ENCODE peak calls at places on chromosome 19, in four cellular contexts. C is upper lobe of left lung, I is body of pancreas, L is GM12878. K is an unnamed sample.

GRCh38 chr19:13195678-13196077 is 45.5 kb downstream of the IER2 start:
- DNase-seq in C (no peak), I (peak), L (no peak), K (no peak)

GRCh38 chr19:17553256-17553655 is 2.2 kb upstream of the COLGALT1 start:
- DNase-seq in C (no peak), I (no peak), L (no peak), K (peak)

GRCh38 chr19:22893855-22894270 is 61.8 kb downstream of the ZNF723 start:
- DNase-seq in C (peak), I (no peak), L (no peak), K (no peak)

GRCh38 chr19:48806518-48806817 is 4.4 kb downstream of the BCAT2 start:
- DNase-seq in C (peak), I (no peak), L (no peak), K (no peak)

GRCh38 chr19:34096020-34096915 is 76.0 kb upstream of the LSM14A start:
- DNase-seq in C (no peak), I (no peak), L (no peak), K (no peak)

GRCh38 chr19:674282-675151 is 1.7 kb upstream of the FSTL3 start:
- DNase-seq in C (peak), I (no peak), L (no peak), K (no peak)

GRCh38 chr19:10003271-10003670 is 7.0 kb downstream of the COL5A3 start:
- DNase-seq in C (no peak), I (no peak), L (no peak), K (no peak)

GRCh38 chr19:11261902-11262839 is at the start of gene DOCK6:
- DNase-seq in C (peak), I (peak), L (no peak), K (no peak)

GRCh38 chr19:51511353-51511752 is 9.8 kb upstream of the SIGLEC12 start:
- DNase-seq in C (no peak), I (no peak), L (no peak), K (no peak)

GRCh38 chr19:15223649-15224371 is 8.4 kb downstream of the EPHX3 start:
- DNase-seq in C (no peak), I (no peak), L (no peak), K (no peak)

GRCh38 chr19:9793051-9793591 is 24.6 kb upstream of the ZNF846 start:
- DNase-seq in C (peak), I (peak), L (no peak), K (peak)

GRCh38 chr19:39246951-39247669 is 1.5 kb downstream of the IFNL4 start:
- DNase-seq in C (peak), I (no peak), L (no peak), K (no peak)

GRCh38 chr19:57829316-57829715 is 783 bp upstream of the ZNF587B start:
- DNase-seq in C (no peak), I (no peak), L (no peak), K (no peak)

GRCh38 chr19:47125669-47125938 is 5.0 kb upstream of the SAE1 start:
- DNase-seq in C (no peak), I (no peak), L (no peak), K (no peak)

GRCh38 chr19:33863436-33863835 is 66.8 kb downstream of the KCTD15 start:
- DNase-seq in C (no peak), I (no peak), L (no peak), K (peak)

GRCh38 chr19:50873056-50873455 is at the start of gene KLK2:
- DNase-seq in C (no peak), I (no peak), L (no peak), K (no peak)

GRCh38 chr19:38319421-38320258 is at the start of gene KCNK6:
- DNase-seq in C (peak), I (peak), L (no peak), K (peak)

GRCh38 chr19:15129856-15130580 is 22.8 kb downstream of the SYDE1 start:
- DNase-seq in C (no peak), I (no peak), L (no peak), K (peak)

GRCh38 chr19:18339703-18340102 is 695 bp upstream of the PGPEP1 start:
- DNase-seq in C (no peak), I (no peak), L (no peak), K (no peak)

GRCh38 chr19:6911523-6911922 is 24.1 kb downstream of the ADGRE1 start:
- DNase-seq in C (no peak), I (no peak), L (no peak), K (no peak)

GRCh38 chr19:482186-483041 is 13.9 kb upstream of the MADCAM1 start:
- DNase-seq in C (no peak), I (no peak), L (no peak), K (no peak)

GRCh38 chr19:6530385-6531162 is at the start of gene TNFSF9:
- DNase-seq in C (peak), I (peak), L (no peak), K (peak)

GRCh38 chr19:3782330-3782729 is 3.9 kb downstream of the MATK start:
- DNase-seq in C (no peak), I (no peak), L (no peak), K (no peak)

GRCh38 chr19:3784607-3785463 is 1.3 kb downstream of the MATK start:
- DNase-seq in C (no peak), I (no peak), L (no peak), K (no peak)

GRCh38 chr19:3783660-3784584 is 2.3 kb downstream of the MATK start:
- DNase-seq in C (peak), I (no peak), L (no peak), K (no peak)

GRCh38 chr19:3781603-3782002 is 4.6 kb downstream of the MATK start:
- DNase-seq in C (no peak), I (no peak), L (no peak), K (no peak)

GRCh38 chr19:3782903-3783302 is 3.3 kb downstream of the MATK start:
- DNase-seq in C (no peak), I (no peak), L (no peak), K (no peak)
- H3K4me3 ChIP-seq in C (no peak), I (no peak), L (no peak), K (no peak)

DNA sequence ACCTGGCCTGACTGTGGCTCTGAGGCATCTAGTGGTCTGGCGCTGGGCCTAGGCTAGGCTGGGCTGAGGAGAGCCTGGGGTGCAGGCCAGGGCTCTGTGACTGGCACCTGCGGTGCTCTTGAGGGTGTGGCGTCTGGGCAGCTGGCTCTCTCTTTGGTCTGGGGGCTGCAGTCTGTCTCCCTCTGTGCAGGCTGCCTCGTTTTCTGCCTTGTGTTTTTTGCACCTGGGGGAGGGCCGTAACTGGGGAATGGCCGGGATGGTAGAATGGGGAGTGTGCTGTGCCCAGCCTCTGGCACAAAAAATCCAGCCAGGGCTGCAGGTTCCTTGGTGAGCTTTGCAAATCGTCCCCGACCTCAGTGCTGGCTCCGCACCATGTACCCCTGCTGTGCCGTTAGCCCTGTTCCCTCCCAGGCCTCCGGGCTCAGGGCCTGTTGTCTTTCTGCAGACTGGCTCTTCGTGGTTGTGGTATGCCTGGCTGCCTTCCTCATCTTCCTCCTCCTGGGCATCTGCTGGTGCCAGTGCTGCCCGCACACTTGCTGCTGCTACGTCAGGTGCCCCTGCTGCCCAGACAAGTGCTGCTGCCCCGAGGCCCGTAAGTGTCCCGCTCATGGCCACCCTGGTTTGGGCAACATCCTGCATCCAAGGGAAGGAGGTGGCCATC is 6.5 kb upstream of the USF2 start:
- DNase-seq in C (peak), I (peak), L (no peak), K (peak)
- TF ChIP-seq POLR2A in C (peak), I (no peak), L (peak), K (no peak)

GRCh38 chr19:2527716-2528115 is 51.8 kb downstream of the GADD45B start:
- DNase-seq in C (no peak), I (no peak), L (no peak), K (no peak)

GRCh38 chr19:2527171-2527570 is 51.2 kb downstream of the GADD45B start:
- DNase-seq in C (no peak), I (no peak), L (no peak), K (no peak)

GRCh38 chr19:2524361-2524839 is 48.5 kb downstream of the GADD45B start:
- DNase-seq in C (no peak), I (no peak), L (no peak), K (no peak)

GRCh38 chr19:2523630-2524311 is 47.8 kb downstream of the GADD45B start:
- DNase-seq in C (no peak), I (no peak), L (no peak), K (no peak)

DNA sequence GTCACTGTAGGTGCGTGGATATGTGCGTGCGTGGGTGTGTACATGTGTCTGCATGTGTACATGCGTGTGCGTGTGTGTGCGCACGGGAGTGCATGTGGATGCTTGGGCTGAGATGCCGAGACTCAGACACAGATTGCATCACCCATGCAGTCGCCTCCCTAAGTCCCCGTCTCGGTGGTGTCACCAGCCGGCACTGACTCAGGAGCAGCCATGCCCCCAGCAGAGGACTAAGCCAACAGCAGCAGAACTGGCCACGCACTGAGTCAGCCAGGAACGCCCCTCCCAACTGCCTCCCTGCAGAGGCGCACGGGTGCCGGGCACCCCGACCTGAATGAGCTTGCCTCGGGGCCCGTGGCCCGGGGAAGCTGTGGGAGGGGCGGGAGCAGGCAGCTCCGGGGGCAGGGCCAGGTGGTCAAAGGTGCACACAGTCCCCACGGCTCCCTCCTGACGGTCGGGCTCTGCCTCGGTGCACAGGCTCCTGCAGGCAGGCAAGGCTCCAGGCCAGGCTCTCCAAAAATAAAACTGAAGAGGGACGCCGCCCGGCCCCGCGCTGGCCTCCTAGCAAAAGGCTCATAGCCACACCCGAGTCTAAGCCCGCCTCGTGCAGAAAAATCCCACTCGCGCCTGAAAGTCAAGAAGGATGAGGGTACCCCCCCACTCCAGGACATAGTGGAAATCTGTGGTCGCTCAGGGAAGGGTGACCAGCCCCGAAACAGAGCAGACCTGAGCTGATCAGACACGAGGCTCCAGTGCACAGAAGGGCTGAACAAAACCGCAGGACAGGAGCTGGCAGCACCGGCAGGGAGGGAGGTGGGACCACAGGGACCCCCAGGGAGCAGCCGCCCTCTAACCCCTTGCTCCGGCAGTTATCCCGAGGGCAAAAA is 49.2 kb downstream of the GADD45B start:
- DNase-seq in C (peak), I (no peak), L (no peak), K (no peak)
- H3K4me3 ChIP-seq in C (no peak), I (no peak), L (no peak), K (no peak)

GRCh38 chr19:55178781-55179569 is 1.1 kb downstream of the SYT5 start:
- DNase-seq in C (peak), I (peak), L (peak), K (no peak)
- TF ChIP-seq POLR2A in C (no peak), I (no peak), L (no peak), K (no peak)

GRCh38 chr19:41223431-41224234 is 4.6 kb downstream of the AXL start:
- DNase-seq in C (no peak), I (no peak), L (no peak), K (no peak)

GRCh38 chr19:41226874-41227390 is 7.9 kb downstream of the AXL start:
- DNase-seq in C (no peak), I (no peak), L (no peak), K (no peak)

GRCh38 chr19:41225238-41226052 is 6.4 kb downstream of the AXL start:
- DNase-seq in C (no peak), I (peak), L (no peak), K (peak)

GRCh38 chr19:41226053-41226873 is 7.2 kb downstream of the AXL start:
- DNase-seq in C (peak), I (peak), L (no peak), K (peak)

DNA sequence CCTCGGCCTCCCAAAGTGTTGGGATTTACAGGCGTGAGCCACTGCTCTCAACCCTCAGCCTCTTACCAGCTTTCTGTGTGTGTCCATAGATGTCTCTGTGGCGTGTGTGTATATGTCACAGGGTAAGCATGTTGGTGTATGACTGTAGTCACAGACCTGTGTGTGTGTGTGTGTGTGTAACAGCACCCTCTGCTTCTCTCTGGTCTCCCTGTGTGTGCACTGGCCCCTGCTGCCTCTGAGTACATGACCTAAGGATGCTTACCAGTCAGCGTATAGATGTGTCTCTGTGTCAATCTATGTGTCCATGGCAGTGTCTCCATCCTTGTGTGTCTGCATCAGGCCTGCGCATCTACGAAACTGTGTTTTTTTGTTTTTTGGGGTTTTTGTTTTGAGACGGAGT is 5.6 kb downstream of the AXL start:
- DNase-seq in C (no peak), I (no peak), L (no peak), K (no peak)
- H3K4me3 ChIP-seq in C (no peak), I (no peak), L (no peak), K (no peak)

GRCh38 chr19:40280608-40281221 is 4.4 kb downstream of the AKT2 start:
- DNase-seq in C (peak), I (peak), L (no peak), K (no peak)
- TF ChIP-seq POLR2A in C (no peak), I (no peak), L (no peak), K (no peak)

GRCh38 chr19:30222993-30223865 is 149.0 kb upstream of the ZNF536 start:
- DNase-seq in C (peak), I (no peak), L (no peak), K (no peak)

GRCh38 chr19:30222428-30222873 is 149.7 kb upstream of the ZNF536 start:
- DNase-seq in C (peak), I (peak), L (no peak), K (no peak)

GRCh38 chr19:30225615-30226463 is 146.3 kb upstream of the ZNF536 start:
- DNase-seq in C (peak), I (no peak), L (no peak), K (no peak)

GRCh38 chr19:30224689-30225606 is 147.2 kb upstream of the ZNF536 start:
- DNase-seq in C (peak), I (no peak), L (no peak), K (no peak)

GRCh38 chr19:30223866-30224688 is 148.1 kb upstream of the ZNF536 start:
- DNase-seq in C (no peak), I (no peak), L (no peak), K (no peak)
- H3K4me3 ChIP-seq in C (no peak), I (no peak), L (no peak), K (no peak)

GRCh38 chr19:8265872-8266271 is 42.3 kb downstream of the CD320 start:
- DNase-seq in C (no peak), I (peak), L (no peak), K (no peak)
- TF ChIP-seq POLR2A in C (no peak), I (no peak), L (no peak), K (no peak)

GRCh38 chr19:44476559-44477408 is 23.5 kb downstream of the ZNF180 start:
- DNase-seq in C (no peak), I (no peak), L (no peak), K (no peak)
- H3K4me3 ChIP-seq in C (no peak), I (no peak), L (no peak), K (no peak)

K was measured in lower leg skin.